ENCODE peak calls at places on chromosome 14, in six cellular contexts. One of them, this sample, is unnamed.

GRCh38 chr14:76995279-76996035 is 33.1 kb downstream of the IRF2BPL start:
- DNase-seq in naive B cell: no peak
- DNase-seq in dorsolateral prefrontal cortex: no peak
- DNase-seq in GM20000: no peak
- DNase-seq in NCI-H2081: no peak
- DNase-seq in stimulated activated CD8-positive, alpha-beta memory T cell treated with anti-CD3 and anti-CD28 coated beads, Interleukin-12 subunit alpha, Interleukin-12 subunit beta, amount 100 ng/mL, for 4 hours: no peak
- DNase-seq in this sample: no peak

GRCh38 chr14:50906326-50906725 is 34.5 kb downstream of the ABHD12B start:
- DNase-seq in naive B cell: no peak
- DNase-seq in stimulated activated CD8-positive, alpha-beta memory T cell treated with anti-CD3 and anti-CD28 coated beads, Interleukin-12 subunit alpha, Interleukin-12 subunit beta, amount 100 ng/mL, for 4 hours: no peak
- DNase-seq in GM20000: no peak
- DNase-seq in dorsolateral prefrontal cortex: no peak
- DNase-seq in NCI-H2081: no peak
- DNase-seq in this sample: no peak

GRCh38 chr14:42533476-42533875 is 926.8 kb downstream of the LRFN5 start:
- DNase-seq in dorsolateral prefrontal cortex: no peak
- DNase-seq in naive B cell: no peak
- DNase-seq in NCI-H2081: no peak
- DNase-seq in stimulated activated CD8-positive, alpha-beta memory T cell treated with anti-CD3 and anti-CD28 coated beads, Interleukin-12 subunit alpha, Interleukin-12 subunit beta, amount 100 ng/mL, for 4 hours: no peak
- DNase-seq in GM20000: no peak
- DNase-seq in this sample: no peak

GRCh38 chr14:100609941-100610391 is 22.7 kb upstream of the BEGAIN start:
- DNase-seq in dorsolateral prefrontal cortex: no peak
- DNase-seq in GM20000: no peak
- DNase-seq in naive B cell: no peak
- DNase-seq in NCI-H2081: no peak
- DNase-seq in stimulated activated CD8-positive, alpha-beta memory T cell treated with anti-CD3 and anti-CD28 coated beads, Interleukin-12 subunit alpha, Interleukin-12 subunit beta, amount 100 ng/mL, for 4 hours: no peak
- DNase-seq in this sample: no peak

GRCh38 chr14:94407906-94408305 is 19.5 kb upstream of the SERPINA1 start:
- DNase-seq in dorsolateral prefrontal cortex: no peak
- DNase-seq in NCI-H2081: no peak
- DNase-seq in naive B cell: no peak
- DNase-seq in GM20000: no peak
- DNase-seq in stimulated activated CD8-positive, alpha-beta memory T cell treated with anti-CD3 and anti-CD28 coated beads, Interleukin-12 subunit alpha, Interleukin-12 subunit beta, amount 100 ng/mL, for 4 hours: no peak
- DNase-seq in this sample: no peak

GRCh38 chr14:78119440-78119839 is 50.7 kb upstream of the NRXN3 start:
- DNase-seq in stimulated activated CD8-positive, alpha-beta memory T cell treated with anti-CD3 and anti-CD28 coated beads, Interleukin-12 subunit alpha, Interleukin-12 subunit beta, amount 100 ng/mL, for 4 hours: no peak
- DNase-seq in NCI-H2081: no peak
- DNase-seq in naive B cell: no peak
- DNase-seq in dorsolateral prefrontal cortex: no peak
- DNase-seq in GM20000: no peak
- DNase-seq in this sample: no peak

GRCh38 chr14:49207451-49207850 is 378.7 kb downstream of the RPS29 start:
- DNase-seq in GM20000: no peak
- DNase-seq in dorsolateral prefrontal cortex: no peak
- DNase-seq in stimulated activated CD8-positive, alpha-beta memory T cell treated with anti-CD3 and anti-CD28 coated beads, Interleukin-12 subunit alpha, Interleukin-12 subunit beta, amount 100 ng/mL, for 4 hours: no peak
- DNase-seq in NCI-H2081: no peak
- DNase-seq in naive B cell: no peak
- DNase-seq in this sample: no peak

GRCh38 chr14:78448483-78449094 is 278.4 kb downstream of the NRXN3 start:
- DNase-seq in naive B cell: no peak
- DNase-seq in dorsolateral prefrontal cortex: peak
- DNase-seq in stimulated activated CD8-positive, alpha-beta memory T cell treated with anti-CD3 and anti-CD28 coated beads, Interleukin-12 subunit alpha, Interleukin-12 subunit beta, amount 100 ng/mL, for 4 hours: no peak
- DNase-seq in NCI-H2081: peak
- DNase-seq in GM20000: peak
- DNase-seq in this sample: peak